ENCODE peak calls at places on chromosome 7, in ten cellular contexts. One of them, this sample, is unnamed.

GRCh38 chr7:148746139-148746538 is 47.4 kb downstream of the CUL1 start:
- DNase-seq in activated naive CD8-positive, alpha-beta T cell treated with anti-CD3 and anti-CD28 coated beads, Interleukin-2, amount 50 U/mL, for 24 hours: no peak
- DNase-seq in body of pancreas: no peak
- DNase-seq in NCI-H1436: no peak
- DNase-seq in astrocyte: no peak
- DNase-seq in ureter: no peak
- DNase-seq in T-helper 1 cell: no peak
- DNase-seq in hippocampal formation: no peak
- DNase-seq in NCI-H774: no peak
- DNase-seq in NCI-H1417 treated with DMSO at 0.1 percent for 48 hours: no peak
- DNase-seq in this sample: no peak

GRCh38 chr7:91034459-91035368 is 229.5 kb upstream of the FZD1 start:
- DNase-seq in NCI-H1436: peak
- DNase-seq in body of pancreas: peak
- DNase-seq in NCI-H774: peak
- DNase-seq in T-helper 1 cell: no peak
- DNase-seq in ureter: peak
- DNase-seq in NCI-H1417 treated with DMSO at 0.1 percent for 48 hours: peak
- DNase-seq in activated naive CD8-positive, alpha-beta T cell treated with anti-CD3 and anti-CD28 coated beads, Interleukin-2, amount 50 U/mL, for 24 hours: peak
- DNase-seq in astrocyte: no peak
- DNase-seq in hippocampal formation: no peak
- DNase-seq in this sample: no peak

GRCh38 chr7:20113423-20114027 is 103.7 kb downstream of the MACC1 start:
- DNase-seq in hippocampal formation: no peak
- DNase-seq in body of pancreas: no peak
- DNase-seq in NCI-H1436: no peak
- DNase-seq in NCI-H774: no peak
- DNase-seq in NCI-H1417 treated with DMSO at 0.1 percent for 48 hours: no peak
- DNase-seq in astrocyte: no peak
- DNase-seq in activated naive CD8-positive, alpha-beta T cell treated with anti-CD3 and anti-CD28 coated beads, Interleukin-2, amount 50 U/mL, for 24 hours: no peak
- DNase-seq in T-helper 1 cell: no peak
- DNase-seq in ureter: no peak
- DNase-seq in this sample: no peak

GRCh38 chr7:3501671-3502070 is 200.6 kb downstream of the SDK1 start:
- DNase-seq in NCI-H774: no peak
- DNase-seq in activated naive CD8-positive, alpha-beta T cell treated with anti-CD3 and anti-CD28 coated beads, Interleukin-2, amount 50 U/mL, for 24 hours: no peak
- DNase-seq in ureter: no peak
- DNase-seq in NCI-H1417 treated with DMSO at 0.1 percent for 48 hours: no peak
- DNase-seq in hippocampal formation: no peak
- DNase-seq in NCI-H1436: no peak
- DNase-seq in T-helper 1 cell: no peak
- DNase-seq in body of pancreas: no peak
- DNase-seq in astrocyte: no peak
- DNase-seq in this sample: no peak

GRCh38 chr7:101217388-101218235 is at the start of the genes PLOD3 and ZNHIT1:
- DNase-seq in astrocyte: peak
- DNase-seq in hippocampal formation: peak
- DNase-seq in NCI-H1436: peak
- DNase-seq in T-helper 1 cell: peak
- DNase-seq in body of pancreas: peak
- DNase-seq in ureter: peak
- DNase-seq in activated naive CD8-positive, alpha-beta T cell treated with anti-CD3 and anti-CD28 coated beads, Interleukin-2, amount 50 U/mL, for 24 hours: peak
- DNase-seq in NCI-H774: peak
- DNase-seq in NCI-H1417 treated with DMSO at 0.1 percent for 48 hours: peak
- DNase-seq in this sample: peak

GRCh38 chr7:55931421-55932151 is 20.1 kb upstream of the MRPS17 start:
- DNase-seq in T-helper 1 cell: no peak
- DNase-seq in hippocampal formation: no peak
- DNase-seq in NCI-H1436: no peak
- DNase-seq in NCI-H774: no peak
- DNase-seq in body of pancreas: no peak
- DNase-seq in ureter: no peak
- DNase-seq in activated naive CD8-positive, alpha-beta T cell treated with anti-CD3 and anti-CD28 coated beads, Interleukin-2, amount 50 U/mL, for 24 hours: no peak
- DNase-seq in astrocyte: no peak
- DNase-seq in NCI-H1417 treated with DMSO at 0.1 percent for 48 hours: no peak
- DNase-seq in this sample: no peak

GRCh38 chr7:4178887-4179286 is 503.2 kb upstream of the FOXK1 start:
- DNase-seq in NCI-H1436: no peak
- DNase-seq in NCI-H774: no peak
- DNase-seq in T-helper 1 cell: no peak
- DNase-seq in astrocyte: no peak
- DNase-seq in hippocampal formation: no peak
- DNase-seq in activated naive CD8-positive, alpha-beta T cell treated with anti-CD3 and anti-CD28 coated beads, Interleukin-2, amount 50 U/mL, for 24 hours: no peak
- DNase-seq in NCI-H1417 treated with DMSO at 0.1 percent for 48 hours: no peak
- DNase-seq in body of pancreas: no peak
- DNase-seq in ureter: no peak
- DNase-seq in this sample: no peak

GRCh38 chr7:40300146-40300655 is 165.4 kb downstream of the SUGCT start:
- DNase-seq in body of pancreas: no peak
- DNase-seq in astrocyte: peak
- DNase-seq in NCI-H774: no peak
- DNase-seq in T-helper 1 cell: no peak
- DNase-seq in hippocampal formation: no peak
- DNase-seq in activated naive CD8-positive, alpha-beta T cell treated with anti-CD3 and anti-CD28 coated beads, Interleukin-2, amount 50 U/mL, for 24 hours: no peak
- DNase-seq in NCI-H1417 treated with DMSO at 0.1 percent for 48 hours: no peak
- DNase-seq in ureter: no peak
- DNase-seq in NCI-H1436: no peak
- DNase-seq in this sample: no peak

GRCh38 chr7:25762511-25763119 is 389.4 kb upstream of the NFE2L3 start:
- DNase-seq in hippocampal formation: no peak
- DNase-seq in NCI-H774: no peak
- DNase-seq in body of pancreas: no peak
- DNase-seq in astrocyte: no peak
- DNase-seq in NCI-H1417 treated with DMSO at 0.1 percent for 48 hours: no peak
- DNase-seq in ureter: no peak
- DNase-seq in T-helper 1 cell: no peak
- DNase-seq in NCI-H1436: no peak
- DNase-seq in activated naive CD8-positive, alpha-beta T cell treated with anti-CD3 and anti-CD28 coated beads, Interleukin-2, amount 50 U/mL, for 24 hours: no peak
- DNase-seq in this sample: no peak

GRCh38 chr7:36198854-36199266 is 45.8 kb downstream of the EEPD1 start:
- DNase-seq in hippocampal formation: no peak
- DNase-seq in NCI-H1436: no peak
- DNase-seq in ureter: no peak
- DNase-seq in NCI-H1417 treated with DMSO at 0.1 percent for 48 hours: no peak
- DNase-seq in activated naive CD8-positive, alpha-beta T cell treated with anti-CD3 and anti-CD28 coated beads, Interleukin-2, amount 50 U/mL, for 24 hours: no peak
- DNase-seq in body of pancreas: no peak
- DNase-seq in T-helper 1 cell: no peak
- DNase-seq in NCI-H774: no peak
- DNase-seq in astrocyte: peak
- DNase-seq in this sample: no peak